ENCODE peak calls at places on chromosomes 2 and 18, in eight cellular contexts. C, W, Y, P, Z, N, B and R are unnamed samples.

GRCh38 chr2:24830351-24830750 is 37.1 kb downstream of the CENPO start:
- DNase-seq in W (no peak), N (no peak), C (no peak), P (no peak), Y (no peak), B (no peak), Z (no peak), R (no peak)

GRCh38 chr2:127084611-127085031 is 22.3 kb downstream of the BIN1 start:
- DNase-seq in Y (peak), N (no peak), B (no peak), Z (no peak), P (peak), C (no peak), W (peak), R (no peak)

GRCh38 chr2:71071681-71072398 is 3.4 kb downstream of the NAGK start:
- DNase-seq in P (no peak), N (peak), B (peak), Z (peak), Y (peak), C (peak), W (peak), R (peak)

GRCh38 chr2:200483729-200484198 is 26.1 kb downstream of the KCTD18 start:
- DNase-seq in N (peak), Y (no peak), Z (peak), B (no peak), P (no peak), C (peak), W (no peak), R (peak)

GRCh38 chr18:3664563-3665178 is 214.7 kb downstream of the TGIF1 start:
- DNase-seq in N (no peak), C (no peak), Y (no peak), W (no peak), P (peak), Z (no peak), B (no peak), R (peak)

GRCh38 chr2:187215576-187216240 is 232.3 kb downstream of the CALCRL start:
- DNase-seq in Y (no peak), C (no peak), W (no peak), Z (no peak), B (no peak), P (peak), N (no peak), R (no peak)

GRCh38 chr2:128321421-128321775 is 2.7 kb upstream of the HS6ST1 start:
- DNase-seq in N (no peak), Y (no peak), P (no peak), C (no peak), W (peak), Z (peak), B (peak), R (no peak)

GRCh38 chr2:220127311-220127710 is 499.9 kb downstream of the SLC4A3 start:
- DNase-seq in P (no peak), N (no peak), B (no peak), Z (no peak), Y (no peak), C (peak), W (no peak), R (no peak)

GRCh38 chr2:36333350-36334012 is 22.1 kb upstream of the CRIM1 start:
- DNase-seq in W (no peak), N (no peak), C (peak), Y (no peak), P (no peak), Z (no peak), B (no peak), R (no peak)

GRCh38 chr2:239169311-239170048 is 231.3 kb downstream of the HDAC4 start:
- DNase-seq in W (no peak), Z (peak), B (peak), P (no peak), C (no peak), Y (no peak), N (no peak), R (no peak)

GRCh38 chr2:164015328-164016123 is 279.7 kb upstream of the FIGN start:
- DNase-seq in P (peak), W (no peak), Y (no peak), N (no peak), B (peak), C (no peak), Z (no peak), R (no peak)

GRCh38 chr2:173028671-173029070 is 47.0 kb upstream of the MAP3K20 start:
- DNase-seq in Y (no peak), B (no peak), N (no peak), Z (no peak), W (no peak), C (no peak), P (no peak), R (no peak)

GRCh38 chr2:237466266-237466665 is 20.8 kb upstream of the MLPH start:
- DNase-seq in Z (no peak), W (no peak), Y (no peak), P (peak), C (no peak), B (no peak), N (no peak), R (no peak)

GRCh38 chr2:104818249-104818648 is 35.7 kb upstream of the POU3F3 start:
- DNase-seq in C (no peak), W (no peak), Z (no peak), P (no peak), B (no peak), N (no peak), Y (no peak), R (no peak)

GRCh38 chr2:85605406-85606115 is 3.1 kb upstream of the TMEM150A start:
- DNase-seq in P (peak), Z (no peak), W (no peak), Y (no peak), C (peak), B (no peak), N (no peak), R (no peak)

GRCh38 chr2:239858179-239858578 is 167.0 kb downstream of the NDUFA10 start:
- DNase-seq in Y (no peak), N (no peak), B (no peak), W (no peak), P (no peak), C (no peak), Z (no peak), R (no peak)

GRCh38 chr2:170493698-170494097 is 221.4 kb upstream of the SP5 start:
- DNase-seq in W (no peak), N (no peak), Z (no peak), Y (no peak), C (no peak), B (no peak), P (no peak), R (no peak)

GRCh38 chr18:28357785-28358401 is 181.0 kb upstream of the CDH2 start:
- DNase-seq in P (no peak), B (no peak), C (no peak), N (no peak), W (no peak), Z (no peak), Y (no peak), R (no peak)

GRCh38 chr2:160934991-160935390 is 225.2 kb upstream of the TANK start:
- DNase-seq in Z (no peak), N (no peak), B (no peak), W (no peak), Y (no peak), C (no peak), P (no peak), R (no peak)

GRCh38 chr2:127428815-127429109 is 10.5 kb downstream of the PROC start:
- DNase-seq in C (no peak), W (no peak), Z (no peak), B (no peak), P (no peak), Y (no peak), N (no peak), R (no peak)

GRCh38 chr18:47413327-47413726 is 161.9 kb upstream of the SKOR2 start:
- DNase-seq in W (no peak), P (no peak), N (no peak), Z (no peak), B (no peak), C (no peak), Y (no peak), R (no peak)

GRCh38 chr2:118710481-118710880 is 137.0 kb downstream of the EN1 start:
- DNase-seq in Z (no peak), N (no peak), W (no peak), Y (no peak), B (no peak), C (no peak), P (no peak), R (no peak)

GRCh38 chr2:40098786-40099470 is 319.9 kb upstream of the THUMPD2 start:
- DNase-seq in C (no peak), P (peak), Z (no peak), N (no peak), Y (no peak), B (no peak), W (no peak), R (no peak)
- H3K27ac ChIP-seq in C (no peak), P (peak), Z (no peak), N (no peak), Y (no peak), B (no peak), W (no peak), R (no peak)

GRCh38 chr2:11498543-11499034 is 32.6 kb upstream of the E2F6 start:
- DNase-seq in N (no peak), P (no peak), C (peak), Z (peak), Y (no peak), W (no peak), B (peak), R (no peak)
- H3K4me3 ChIP-seq in N (no peak), P (no peak), C (no peak), Z (no peak), Y (no peak), W (no peak), B (no peak), R (no peak)

GRCh38 chr18:50373531-50373930 is 1.3 kb upstream of the SKA1 start:
- DNase-seq in B (no peak), N (no peak), C (no peak), W (no peak), P (no peak), Y (no peak), Z (no peak), R (no peak)

GRCh38 chr18:50372743-50373142 is 2.1 kb upstream of the SKA1 start:
- DNase-seq in N (no peak), Z (no peak), P (no peak), B (no peak), W (no peak), Y (no peak), C (no peak), R (no peak)

GRCh38 chr18:50374753-50375391 is at the start of gene SKA1:
- DNase-seq in W (peak), C (peak), B (peak), Z (peak), N (peak), Y (peak), P (peak), R (peak)

GRCh38 chr18:50377061-50377798 is 2.4 kb downstream of the SKA1 start:
- DNase-seq in Z (no peak), Y (no peak), N (no peak), W (no peak), P (no peak), C (no peak), B (no peak), R (no peak)

GRCh38 chr18:50374170-50374752 is 585 bp upstream of the SKA1 start:
- DNase-seq in Z (no peak), B (no peak), W (no peak), C (no peak), P (no peak), N (no peak), Y (no peak), R (no peak)
- H3K27ac ChIP-seq in Z (peak), B (no peak), W (peak), C (peak), P (peak), N (peak), Y (peak), R (peak)

GRCh38 chr18:76613721-76614120 is 118.7 kb upstream of the ZNF516 start:
- DNase-seq in N (no peak), W (no peak), Y (no peak), C (no peak), P (no peak), Z (no peak), B (no peak), R (no peak)

GRCh38 chr18:76613058-76613457 is 118.0 kb upstream of the ZNF516 start:
- DNase-seq in W (no peak), C (no peak), P (no peak), B (no peak), N (no peak), Z (no peak), Y (no peak), R (no peak)

GRCh38 chr18:76615065-76615733 is 120.2 kb upstream of the ZNF516 start:
- DNase-seq in Z (no peak), Y (no peak), N (no peak), W (no peak), P (peak), B (no peak), C (no peak), R (no peak)

GRCh38 chr18:76610012-76610411 is 115.0 kb upstream of the ZNF516 start:
- DNase-seq in P (no peak), Z (no peak), C (no peak), W (no peak), N (no peak), Y (no peak), B (no peak), R (no peak)

DNA sequence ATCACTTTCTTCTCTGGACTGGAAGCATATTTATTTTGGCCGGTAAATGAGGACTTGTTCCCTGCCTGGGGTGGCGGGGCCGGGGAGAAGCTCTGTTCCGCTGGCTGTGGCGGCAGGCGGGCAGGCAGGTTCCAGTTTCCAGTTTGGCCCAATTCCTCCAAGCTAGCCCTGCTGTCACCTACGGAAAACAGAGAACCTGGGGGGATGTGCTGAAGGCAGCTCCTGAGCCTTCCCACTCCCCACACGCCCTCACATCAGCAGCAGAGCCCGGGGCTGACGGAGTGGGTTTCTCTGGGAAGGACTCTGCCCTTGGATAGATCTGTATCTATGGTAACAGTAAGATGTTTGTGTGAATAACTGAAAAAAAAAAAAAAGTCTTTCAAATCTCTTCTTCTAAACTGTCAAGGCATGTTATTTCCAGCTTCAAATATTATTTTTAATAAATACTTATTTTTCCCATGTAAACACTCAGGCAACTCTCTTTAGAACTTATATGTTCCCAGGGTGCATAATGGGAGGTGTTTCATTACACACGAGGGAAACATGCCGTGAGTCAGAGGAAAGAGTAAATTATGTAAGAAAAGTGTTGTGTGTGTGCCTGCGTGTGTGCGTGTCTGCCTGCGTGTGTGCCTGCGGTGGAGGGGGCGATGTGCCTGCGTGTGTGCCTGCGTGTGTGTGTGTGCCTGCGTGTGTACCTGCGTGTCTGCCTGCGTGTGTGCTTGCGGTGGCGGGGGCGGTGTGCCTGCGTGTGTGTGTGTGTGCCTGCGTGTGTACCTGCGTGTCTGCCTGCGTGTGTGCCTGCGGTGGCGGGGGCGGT is 116.1 kb upstream of the ZNF516 start:
- DNase-seq in Y (no peak), W (no peak), N (no peak), C (no peak), B (no peak), P (peak), Z (no peak), R (no peak)
- H3K4me3 ChIP-seq in Y (no peak), W (no peak), N (no peak), C (no peak), B (no peak), P (peak), Z (no peak), R (no peak)

GRCh38 chr2:231644426-231644825 is 51.8 kb downstream of the TEX44 start:
- DNase-seq in N (no peak), W (no peak), Z (no peak), B (no peak), P (no peak), Y (no peak), C (no peak), R (no peak)
- H3K27ac ChIP-seq in N (no peak), W (no peak), Z (peak), B (peak), P (no peak), Y (no peak), C (peak), R (no peak)

DNA sequence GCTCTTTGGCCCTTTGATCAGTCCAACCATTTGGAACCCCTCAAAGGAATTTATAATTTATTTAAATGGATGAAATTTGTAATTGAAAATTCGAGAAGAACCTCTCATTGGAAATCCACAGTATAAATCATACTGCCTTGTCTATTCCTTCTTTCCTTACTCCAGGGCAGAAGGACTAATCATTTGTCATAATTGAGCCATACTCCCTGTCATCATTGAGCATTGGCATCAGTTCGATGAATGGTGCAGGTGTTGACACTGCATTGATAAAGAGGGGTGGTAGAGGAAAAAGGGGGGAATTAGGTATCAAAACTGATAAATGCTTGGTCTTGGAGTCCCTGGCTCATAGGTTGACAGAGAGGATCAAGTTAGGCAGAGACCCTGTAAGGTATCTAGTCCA is 2.0 kb downstream of the VSNL1 start:
- DNase-seq in W (no peak), C (no peak), N (no peak), B (no peak), P (no peak), Z (no peak), Y (no peak), R (no peak)
- H3K4me3 ChIP-seq in W (no peak), C (no peak), N (no peak), B (no peak), P (no peak), Z (no peak), Y (no peak), R (no peak)

GRCh38 chr2:230217424-230217823 is 2.4 kb downstream of the SP110 start:
- DNase-seq in B (no peak), C (no peak), W (no peak), P (no peak), Y (no peak), Z (no peak), N (no peak), R (no peak)

GRCh38 chr2:230220347-230220969 is 674 bp upstream of the SP110 start:
- DNase-seq in W (no peak), N (no peak), P (no peak), Z (no peak), B (no peak), Y (no peak), C (no peak), R (no peak)

GRCh38 chr2:230216489-230216888 is 3.3 kb downstream of the SP110 start:
- DNase-seq in N (peak), C (no peak), B (no peak), Y (no peak), P (no peak), Z (no peak), W (peak), R (no peak)

GRCh38 chr2:230219419-230220331 is at the start of gene SP110:
- DNase-seq in C (peak), W (peak), Y (peak), B (peak), Z (peak), P (peak), N (peak), R (peak)

DNA sequence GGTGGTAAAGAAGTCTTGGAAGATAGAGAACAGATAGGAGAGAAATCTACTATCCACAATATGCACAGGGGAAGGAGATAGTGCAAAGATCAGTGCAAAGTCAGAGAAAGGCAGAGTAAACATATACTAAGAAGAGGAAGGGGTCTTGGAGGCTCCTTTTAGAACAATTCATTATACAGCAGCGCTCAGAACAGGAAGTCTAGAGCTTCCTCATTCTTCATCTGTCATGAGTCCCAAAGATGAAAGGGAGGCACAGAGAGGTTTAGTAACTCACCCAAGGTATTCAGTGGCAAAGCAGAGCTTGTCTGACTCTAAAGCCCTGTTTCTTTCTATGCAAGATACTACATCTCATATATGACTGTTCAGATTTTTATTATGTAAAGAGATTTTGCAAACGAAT is 1.4 kb downstream of the SP110 start:
- DNase-seq in W (no peak), Y (no peak), C (no peak), N (peak), P (no peak), Z (no peak), B (no peak), R (peak)
- H3K27ac ChIP-seq in W (no peak), Y (no peak), C (no peak), N (peak), P (no peak), Z (peak), B (no peak), R (no peak)